ENCODE peak calls at places on chromosomes 11 and 22, in ten cellular contexts. Q is OCI-LY7, I is GM23338, U is mammary epithelial cell, O is astrocyte, N is fibroblast of lung, H is neural progenitor cell, Z is neuronal stem cell, J is H9, G is HCT116. Y is an unnamed sample.

GRCh38 chr11:75855191-75855590 is 40.2 kb downstream of the UVRAG start:
- DNase-seq in J (no peak), N (no peak), H (no peak), I (peak; percentile 7), Q (no peak), U (no peak), O (no peak), Z (no peak), G (no peak), Y (no peak)

GRCh38 chr11:47514825-47515647 is 37.9 kb downstream of the CELF1 start:
- DNase-seq in N (peak; percentile 95), J (peak; percentile 16), Z (no peak), O (peak; percentile 93), I (peak; percentile 51), G (no peak), U (peak; percentile 65), H (no peak), Q (no peak), Y (peak; percentile 86)

GRCh38 chr11:77422690-77423089 is 51.2 kb downstream of the PAK1 start:
- DNase-seq in Q (no peak), N (no peak), Z (no peak), G (no peak), I (no peak), U (no peak), H (no peak), O (no peak), J (no peak), Y (no peak)

GRCh38 chr11:65900125-65900898 is at the start of gene FOSL1:
- DNase-seq in Z (no peak), N (peak; percentile 97), J (peak; percentile 99), H (peak; percentile 84), Q (peak; percentile 68), O (peak; percentile 92), I (peak; percentile 98), U (peak; percentile 99), G (peak; percentile 97), Y (peak; percentile 98)

GRCh38 chr11:7665473-7666291 is 7.6 kb downstream of the CYB5R2 start:
- DNase-seq in U (peak; percentile 75), N (peak; percentile 35), J (peak; percentile 83), G (peak; percentile 67), H (peak; percentile 77), Q (peak; percentile 83), I (peak; percentile 82), Z (no peak), O (peak; percentile 20), Y (peak; percentile 96)

GRCh38 chr11:131763193-131763890 is 392.9 kb downstream of the NTM start:
- DNase-seq in Z (no peak), Q (no peak), H (no peak), I (no peak), N (peak; percentile 42), O (peak; percentile 38), U (no peak), J (no peak), G (no peak), Y (peak; percentile 84)

GRCh38 chr11:85318573-85318972 is 308.6 kb downstream of the DLG2 start:
- DNase-seq in H (no peak), U (no peak), J (no peak), N (no peak), O (no peak), Z (no peak), I (no peak), Q (no peak), G (no peak), Y (no peak)

GRCh38 chr11:128411149-128411548 is 176.2 kb downstream of the ETS1 start:
- DNase-seq in O (no peak), G (no peak), I (no peak), Q (no peak), N (no peak), Z (no peak), H (no peak), U (no peak), J (no peak), Y (no peak)

GRCh38 chr11:27329867-27330632 is 33.0 kb downstream of the CCDC34 start:
- DNase-seq in U (peak; percentile 54), G (no peak), I (no peak), H (no peak), O (peak; percentile 68), Z (no peak), Q (no peak), N (peak; percentile 70), J (no peak), Y (no peak)

GRCh38 chr11:27330633-27331270 is 32.3 kb downstream of the CCDC34 start:
- DNase-seq in Z (no peak), U (no peak), J (no peak), I (no peak), O (no peak), N (no peak), G (no peak), Q (no peak), H (no peak), Y (no peak)

GRCh38 chr11:27331984-27332383 is 31.0 kb downstream of the CCDC34 start:
- DNase-seq in J (no peak), H (no peak), O (peak; percentile 79), I (no peak), U (no peak), Q (no peak), N (peak; percentile 86), G (no peak), Z (no peak), Y (peak; percentile 22)

DNA sequence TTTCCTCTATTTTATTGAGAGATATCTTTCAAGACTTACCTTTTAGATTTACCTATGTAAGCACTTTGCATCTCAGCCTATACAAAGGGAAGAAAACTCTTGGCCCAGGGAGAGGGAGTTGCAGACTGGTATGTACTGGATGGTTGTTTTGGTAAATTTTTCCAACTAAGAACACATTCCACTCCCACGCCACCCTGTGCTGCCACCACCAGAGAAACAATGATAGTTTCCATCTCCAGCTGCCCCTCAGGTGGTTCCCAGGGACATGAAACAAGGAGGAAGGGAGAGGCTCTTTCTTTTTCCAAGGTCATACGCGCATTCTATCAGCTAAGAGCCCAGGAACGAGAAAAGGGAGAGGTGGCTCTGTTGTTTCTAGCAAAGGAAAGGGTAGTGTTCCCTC is 34.4 kb downstream of the CCDC34 start:
- DNase-seq in N (peak; percentile 15), G (no peak), Q (no peak), J (peak; percentile 39), Z (no peak), I (peak; percentile 75), H (no peak), O (no peak), U (no peak), Y (peak; percentile 10)
- H3K27ac ChIP-seq in N (no peak overlapping the region), G (no peak overlapping the region), Q (no peak overlapping the region), J (peak overlapping the region; percentile 10), Z (no peak overlapping the region), I (peak overlapping the region; percentile 68), H (peak overlapping the region; percentile 46), O (no peak overlapping the region), U (no peak overlapping the region), Y (no peak overlapping the region)

GRCh38 chr11:62338218-62338617 is 970 bp downstream of the ASRGL1 start:
- DNase-seq in Z (no peak), N (no peak), G (no peak), H (no peak), I (no peak), U (no peak), J (no peak), Q (no peak), O (no peak), Y (no peak)
- H2AFZ ChIP-seq in Z (peak overlapping the region; percentile 97), N (no peak overlapping the region), G (peak overlapping the region; percentile 82), H (peak overlapping the region; percentile 95), I (peak overlapping the region; percentile 100), U (peak overlapping the region; percentile 92), J (no peak overlapping the region), Q (peak overlapping the region; percentile 92), O (peak overlapping the region; percentile 92), Y (no peak overlapping the region)

GRCh38 chr22:21790359-21790758 is 54.8 kb upstream of the YPEL1 start:
- DNase-seq in J (no peak), G (no peak), Z (no peak), N (no peak), H (no peak), Q (no peak), U (no peak), I (no peak), O (no peak), Y (no peak)

GRCh38 chr22:21797444-21798221 is 62.0 kb upstream of the YPEL1 start:
- DNase-seq in U (no peak), N (peak; percentile 74), J (no peak), Q (no peak), G (no peak), H (no peak), Z (no peak), I (no peak), O (peak; percentile 64), Y (no peak)

GRCh38 chr22:21796231-21796630 is 60.6 kb upstream of the YPEL1 start:
- DNase-seq in Q (no peak), Z (no peak), I (no peak), H (no peak), O (no peak), N (no peak), G (no peak), J (no peak), U (no peak), Y (no peak)

GRCh38 chr22:21796863-21797262 is 61.3 kb upstream of the YPEL1 start:
- DNase-seq in I (peak; percentile 10), N (no peak), G (no peak), J (no peak), H (no peak), U (no peak), O (no peak), Z (no peak), Q (no peak), Y (no peak)

DNA sequence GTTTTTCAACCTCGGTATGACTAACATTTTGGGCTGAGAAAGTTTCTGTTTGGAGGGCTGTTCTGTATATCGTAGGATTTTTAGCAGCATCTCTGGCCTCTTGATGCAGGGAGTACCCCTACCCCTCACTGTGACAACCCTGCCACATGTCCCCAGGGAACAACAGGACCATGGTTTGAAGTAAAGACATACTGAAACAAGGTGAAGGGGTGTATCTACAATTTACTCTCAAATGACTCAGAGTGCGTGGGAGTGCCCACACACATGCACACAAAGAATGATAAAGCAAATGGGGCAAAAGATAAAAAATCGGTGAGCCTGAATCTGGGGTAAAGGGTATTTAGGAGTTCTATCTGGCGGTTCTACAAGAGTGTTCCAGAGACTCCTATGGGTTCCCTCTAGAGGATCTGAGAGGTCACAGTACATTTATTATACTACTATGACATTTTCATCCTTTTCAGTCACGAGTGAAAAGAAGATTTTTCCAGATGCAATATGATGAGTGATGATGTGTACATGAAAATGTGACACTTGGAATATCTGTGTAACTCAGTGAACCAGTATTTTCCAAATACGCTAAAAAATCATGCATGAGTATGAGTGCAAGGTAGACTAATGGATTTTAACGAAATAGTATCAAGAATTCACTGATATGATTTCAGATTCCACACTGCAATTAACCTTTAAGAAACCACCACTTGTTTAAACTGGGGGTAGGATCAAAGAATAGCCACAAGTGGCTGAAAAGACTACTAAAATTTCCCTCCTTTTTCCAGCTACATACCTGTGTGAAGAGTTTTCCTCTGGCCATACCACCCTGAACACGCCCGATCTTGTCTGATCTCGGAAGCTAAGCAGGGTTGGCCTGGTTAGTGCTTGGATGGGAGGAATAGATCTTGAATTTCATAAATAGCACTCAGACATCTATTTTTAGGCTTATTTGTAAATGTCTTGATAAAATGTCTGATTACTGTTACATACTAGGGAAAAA is 56.3 kb upstream of the YPEL1 start:
- DNase-seq in U (peak; percentile 53), H (no peak), Q (no peak), J (no peak), I (no peak), G (no peak), N (peak; percentile 71), Z (no peak), O (peak; percentile 61), Y (no peak)
- H3K27ac ChIP-seq in U (peak overlapping the region; percentile 17), H (no peak overlapping the region), Q (no peak overlapping the region), J (no peak overlapping the region), I (no peak overlapping the region), G (peak overlapping the region; percentile 28), N (no peak overlapping the region), Z (no peak overlapping the region), O (peak overlapping the region; percentile 10), Y (peak overlapping the region; percentile 45)

GRCh38 chr11:121366038-121366437 is 73.5 kb downstream of the SC5D start:
- DNase-seq in I (no peak), Q (no peak), O (no peak), G (no peak), H (no peak), U (no peak), J (no peak), N (no peak), Z (no peak), Y (no peak)

GRCh38 chr11:121369366-121369765 is 76.8 kb downstream of the SC5D start:
- DNase-seq in O (no peak), Q (peak; percentile 64), H (no peak), N (no peak), G (no peak), Z (no peak), J (no peak), I (no peak), U (no peak), Y (no peak)

GRCh38 chr11:121368504-121368903 is 75.9 kb downstream of the SC5D start:
- DNase-seq in Z (no peak), H (no peak), G (no peak), I (no peak), N (no peak), U (no peak), J (no peak), O (no peak), Q (no peak), Y (no peak)

GRCh38 chr11:121366970-121367369 is 74.4 kb downstream of the SC5D start:
- DNase-seq in I (no peak), U (no peak), G (no peak), N (no peak), Z (no peak), Q (peak; percentile 72), H (no peak), J (no peak), O (no peak), Y (no peak)

DNA sequence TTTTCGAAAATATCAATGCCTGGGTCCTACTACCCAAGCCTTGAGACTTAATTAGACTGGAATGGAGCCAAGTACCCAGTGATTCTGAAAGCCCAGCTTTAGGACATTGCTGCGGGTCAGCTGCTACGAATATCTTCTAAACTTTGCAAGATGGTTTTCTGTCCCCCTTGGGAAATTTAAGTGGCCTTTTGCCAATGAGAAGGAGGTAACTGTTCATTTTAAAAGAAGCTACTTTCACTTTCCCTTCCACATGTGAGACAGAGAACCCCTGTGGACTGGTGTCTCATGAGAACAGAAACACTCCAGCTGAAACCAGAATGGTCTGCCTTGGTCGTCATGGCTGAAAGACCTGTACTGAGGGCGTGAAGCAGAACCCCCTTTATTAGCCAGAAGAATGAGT is 74.9 kb downstream of the SC5D start:
- DNase-seq in O (no peak), J (no peak), H (no peak), I (no peak), N (no peak), Z (no peak), U (peak; percentile 4), G (no peak), Q (peak; percentile 95), Y (peak; percentile 44)
- H2AFZ ChIP-seq in O (no peak overlapping the region), J (no peak overlapping the region), H (no peak overlapping the region), I (no peak overlapping the region), N (no peak overlapping the region), Z (peak overlapping the region; percentile 76), U (no peak overlapping the region), G (no peak overlapping the region), Q (peak overlapping the region; percentile 30), Y (no peak overlapping the region)